ENCODE peak calls at places on chromosomes 11 and 22, in four cellular contexts. V is Peyer's patch, T is H1, P is IMR-90. R is an unnamed sample.

GRCh38 chr11:22338465-22338810 is 257 bp downstream of the SLC17A6 start:
- DNase-seq in V (no peak), T (no peak), P (no peak), R (no peak)

GRCh38 chr11:57288771-57289579 is 35.8 kb downstream of the TNKS1BP1 start:
- DNase-seq in T (no peak), P (peak), V (no peak), R (no peak)

GRCh38 chr11:87421422-87421821 is 383.7 kb downstream of the TMEM135 start:
- DNase-seq in T (peak), V (no peak), P (peak), R (peak)

GRCh38 chr22:31162015-31162765 is 2.2 kb downstream of the RNF185 start:
- DNase-seq in T (no peak), V (no peak), P (no peak), R (no peak)

GRCh38 chr22:38755155-38755910 is 465 bp downstream of the SUN2 start:
- DNase-seq in P (peak), V (peak), T (no peak), R (peak)

GRCh38 chr22:19970479-19971275 is 29.1 kb upstream of the TXNRD2 start:
- DNase-seq in P (peak), T (no peak), V (peak), R (peak)

GRCh38 chr11:132942611-132943324 is 589.5 kb downstream of the OPCML start:
- DNase-seq in T (no peak), V (no peak), P (no peak), R (no peak)

GRCh38 chr11:10725114-10725906 is 25.7 kb upstream of the CTR9 start:
- DNase-seq in V (no peak), T (no peak), P (peak), R (no peak)

GRCh38 chr11:9462806-9463537 is 2.2 kb downstream of the ZNF143 start:
- DNase-seq in T (no peak), P (no peak), V (no peak), R (no peak)

GRCh38 chr11:113904379-113905101 is at the start of gene HTR3B:
- DNase-seq in P (no peak), T (no peak), V (no peak), R (no peak)

GRCh38 chr22:18954941-18955571 is 19.0 kb upstream of the PRODH start:
- DNase-seq in T (no peak), V (no peak), P (no peak), R (no peak)

GRCh38 chr11:19922689-19923035 is 210.0 kb downstream of the NAV2 start:
- DNase-seq in T (no peak), V (no peak), P (peak), R (no peak)

GRCh38 chr22:37310815-37311595 is 28.7 kb downstream of the CYTH4 start:
- DNase-seq in P (no peak), V (no peak), T (no peak), R (no peak)

GRCh38 chr11:5380740-5381342 is 2.8 kb upstream of the OR51M1 start:
- DNase-seq in V (no peak), P (peak), T (peak), R (no peak)

GRCh38 chr11:22479986-22480740 is 142.0 kb downstream of the SLC17A6 start:
- DNase-seq in P (no peak), V (no peak), T (no peak), R (no peak)

GRCh38 chr22:49768077-49768476 is 59.6 kb downstream of the BRD1 start:
- DNase-seq in V (no peak), P (no peak), T (no peak), R (no peak)

GRCh38 chr11:1129666-1130160 is 28.0 kb upstream of the MUC5AC start:
- DNase-seq in P (no peak), V (peak), T (no peak), R (no peak)

GRCh38 chr22:36386900-36387663 is 685 bp downstream of the MYH9 start:
- DNase-seq in P (no peak), T (no peak), V (peak), R (peak)

GRCh38 chr22:41237707-41238569 is 2.8 kb downstream of the CHADL start:
- DNase-seq in V (peak), P (peak), T (no peak), R (no peak)

GRCh38 chr11:22192289-22192641 is 620 bp upstream of the ANO5 start:
- DNase-seq in V (no peak), P (no peak), T (peak), R (no peak)

GRCh38 chr22:35467788-35468187 is 67.8 kb downstream of the MCM5 start:
- DNase-seq in T (no peak), P (peak), V (no peak), R (peak)

GRCh38 chr11:9017773-9018172 is 14.0 kb upstream of the NRIP3 start:
- DNase-seq in V (no peak), P (peak), T (no peak), R (no peak)

GRCh38 chr11:64007629-64008282 is 21.5 kb downstream of the OTUB1 start:
- DNase-seq in V (no peak), P (no peak), T (no peak), R (peak)

GRCh38 chr11:19962795-19963163 is 197.5 kb downstream of the DBX1 start:
- DNase-seq in V (no peak), P (peak), T (no peak), R (no peak)

GRCh38 chr11:88569342-88569741 is 231.8 kb upstream of the CTSC start:
- DNase-seq in P (peak), V (no peak), T (no peak), R (no peak)

GRCh38 chr22:45478108-45478771 is 24.4 kb upstream of the FBLN1 start:
- DNase-seq in V (no peak), T (no peak), P (peak), R (no peak)

GRCh38 chr11:619625-620050 is 3.9 kb upstream of the IRF7 start:
- DNase-seq in P (no peak), T (no peak), V (no peak), R (no peak)

GRCh38 chr11:19368726-19369364 is 128.1 kb upstream of the E2F8 start:
- DNase-seq in P (no peak), V (no peak), T (no peak), R (no peak)

GRCh38 chr22:47107431-47107830 is 345.0 kb downstream of the TBC1D22A start:
- DNase-seq in P (peak), V (no peak), T (no peak), R (no peak)

GRCh38 chr11:64376071-64376470 is 17.1 kb downstream of the RPS6KA4 start:
- DNase-seq in P (no peak), V (no peak), T (no peak), R (no peak)

GRCh38 chr11:87967459-87967858 is 207.8 kb downstream of the RAB38 start:
- DNase-seq in T (peak), P (no peak), V (no peak), R (no peak)

GRCh38 chr11:110179064-110179463 is 85.9 kb downstream of the ZC3H12C start:
- DNase-seq in T (no peak), P (no peak), V (no peak), R (no peak)

GRCh38 chr22:30202531-30203006 is 44.0 kb downstream of the LIF start:
- DNase-seq in P (peak), T (no peak), V (no peak), R (no peak)

GRCh38 chr11:64157987-64158386 is 7.9 kb downstream of the MACROD1 start:
- DNase-seq in P (no peak), T (no peak), V (no peak), R (no peak)

GRCh38 chr22:40401532-40401931 is 31.1 kb downstream of the SGSM3 start:
- DNase-seq in T (no peak), V (no peak), P (no peak), R (no peak)

GRCh38 chr11:27642954-27643353 is 57.3 kb downstream of the BDNF start:
- DNase-seq in V (no peak), T (no peak), P (no peak), R (no peak)
- TF ChIP-seq CTCF in V (no peak), T (no peak), P (peak), R (no peak)

GRCh38 chr11:77411238-77411637 is 62.7 kb downstream of the PAK1 start:
- DNase-seq in P (peak), V (peak), T (no peak), R (peak)
- TF ChIP-seq POLR2A in P (no peak), V (no peak), T (no peak), R (no peak)

DNA sequence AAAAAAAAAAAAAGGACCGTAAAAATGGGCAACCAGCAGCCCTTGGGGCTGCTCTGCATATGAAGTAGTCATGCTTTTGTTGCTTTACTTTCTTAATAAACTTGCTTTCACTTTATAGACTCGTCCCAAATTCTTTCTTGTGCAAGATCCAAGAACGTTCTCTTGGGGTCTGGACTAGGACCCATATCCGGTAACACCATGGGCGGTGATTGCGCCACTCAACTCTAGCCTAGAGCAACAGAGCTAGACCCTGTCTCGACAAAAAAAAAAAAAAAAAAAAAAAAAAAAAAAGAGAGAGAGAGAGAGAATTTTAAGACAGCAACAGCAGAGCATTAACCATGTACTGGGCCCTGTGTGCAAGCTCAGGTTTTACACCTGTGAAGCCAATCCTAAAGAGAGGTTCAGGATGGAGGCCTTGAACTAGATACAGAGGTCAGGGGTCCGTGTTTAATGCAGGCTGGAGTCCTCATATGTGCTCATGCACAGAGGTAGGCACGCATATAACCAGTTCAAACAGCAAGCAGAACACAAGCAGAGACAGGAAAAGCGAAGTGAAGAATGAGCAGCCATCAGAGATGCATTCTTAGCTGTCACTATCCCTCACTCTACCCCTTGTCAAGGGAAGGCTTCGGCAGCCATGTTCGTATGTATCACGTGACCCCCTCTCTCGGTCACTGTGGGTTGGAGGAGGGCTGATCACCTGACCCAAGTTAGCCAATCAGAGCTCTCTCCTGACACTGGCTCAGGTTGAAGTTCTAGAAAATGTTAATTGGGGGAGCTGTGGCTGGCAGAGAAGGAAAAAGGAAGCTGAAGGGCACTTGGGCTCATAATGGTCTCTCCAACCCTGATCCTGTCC is 16.7 kb upstream of the SYT12 start:
- DNase-seq in P (no peak), T (no peak), V (no peak), R (no peak)
- H3K4me3 ChIP-seq in P (no peak), T (no peak), V (no peak), R (no peak)

DNA sequence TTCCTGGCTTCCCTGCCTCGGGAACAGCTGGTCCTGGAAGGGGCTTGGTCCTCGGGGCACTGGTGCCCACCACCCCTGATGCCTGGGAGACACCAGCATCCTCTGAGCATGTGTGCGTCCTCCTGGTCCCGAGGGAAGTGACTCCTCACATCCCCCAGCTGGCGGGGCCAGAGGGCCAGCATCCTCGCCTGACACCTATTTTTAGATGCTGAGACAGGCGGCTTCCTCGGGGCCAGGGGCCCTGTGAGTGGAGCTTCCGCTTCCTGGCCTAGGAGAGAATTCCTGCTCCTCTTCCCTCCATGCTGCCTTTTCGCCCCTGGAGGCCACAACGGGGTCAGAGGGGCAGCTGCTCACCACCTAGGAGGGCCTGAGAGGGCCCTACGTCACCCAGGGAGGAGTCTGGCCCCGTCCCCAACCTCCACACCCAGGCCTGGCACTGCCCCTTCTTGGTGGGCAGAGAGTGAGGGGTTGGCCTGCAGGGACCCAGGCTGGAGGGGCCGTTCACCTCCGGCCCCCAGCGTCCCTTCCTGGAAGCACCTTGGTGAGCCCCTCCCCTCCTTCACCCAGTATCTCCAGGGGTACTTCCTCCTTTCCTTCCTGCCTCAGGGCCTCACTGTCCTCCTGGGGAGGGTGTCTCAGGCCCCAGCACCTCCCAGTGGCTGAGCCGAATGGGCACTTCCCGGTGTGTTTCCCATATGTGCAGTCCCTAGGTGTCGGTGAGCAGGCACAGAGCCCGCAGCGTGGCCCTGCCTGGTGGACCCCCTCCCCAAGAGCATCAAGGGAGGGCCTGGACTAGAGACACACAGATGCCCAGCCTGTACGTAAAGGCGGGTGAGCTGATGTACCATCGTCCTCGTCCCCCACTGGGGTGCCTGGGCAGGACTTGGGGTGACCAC is 6.1 kb downstream of the CD81 start:
- DNase-seq in T (no peak), P (peak), V (peak), R (no peak)
- TF ChIP-seq CTCF in T (no peak), P (no peak), V (no peak), R (no peak)

GRCh38 chr11:69105431-69106123 is 50.2 kb upstream of the SMIM38 start:
- DNase-seq in V (no peak), P (no peak), T (no peak), R (no peak)

GRCh38 chr11:69107413-69107812 is 48.3 kb upstream of the SMIM38 start:
- DNase-seq in V (no peak), P (no peak), T (no peak), R (no peak)

GRCh38 chr11:69104856-69105395 is 50.8 kb upstream of the SMIM38 start:
- DNase-seq in T (no peak), V (no peak), P (no peak), R (no peak)

GRCh38 chr11:69108030-69108429 is 47.7 kb upstream of the SMIM38 start:
- DNase-seq in P (no peak), V (no peak), T (no peak), R (no peak)

DNA sequence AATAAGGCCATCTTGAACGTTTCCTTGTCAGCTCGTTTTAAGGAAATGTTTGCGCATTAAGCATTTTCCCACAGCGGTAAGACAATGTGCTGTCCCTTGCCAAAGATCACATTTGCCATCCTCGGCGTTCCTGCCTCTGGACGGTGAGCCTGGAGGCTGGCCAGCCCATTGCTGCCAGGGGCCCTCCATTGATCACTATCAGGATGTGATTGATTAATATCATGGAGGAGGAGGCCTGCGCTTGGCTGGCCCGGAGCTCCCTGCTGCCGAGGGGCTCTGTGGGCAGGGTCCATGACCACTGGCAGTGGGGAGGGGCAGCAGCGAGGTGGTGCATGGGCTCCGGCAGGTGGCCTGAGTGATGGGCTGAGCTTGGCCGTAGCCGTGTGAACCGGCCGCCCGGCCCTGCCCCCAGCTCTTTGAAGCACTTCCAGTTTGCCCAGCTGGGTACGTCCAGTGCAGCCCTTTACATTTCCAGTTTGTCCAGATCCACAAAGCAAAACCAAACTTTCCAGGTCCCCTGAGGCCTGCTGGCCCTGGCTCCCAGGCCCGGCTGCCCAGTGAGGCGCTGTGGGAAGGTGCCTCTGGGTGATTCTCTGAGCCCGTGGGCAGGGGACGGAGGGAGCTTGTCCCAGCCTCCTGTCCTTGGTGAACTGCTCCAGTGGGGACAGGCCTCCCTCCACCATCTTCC is 49.5 kb upstream of the SMIM38 start:
- DNase-seq in V (no peak), P (no peak), T (no peak), R (no peak)
- TF ChIP-seq POLR2A in V (no peak), P (no peak), T (no peak), R (no peak)

DNA sequence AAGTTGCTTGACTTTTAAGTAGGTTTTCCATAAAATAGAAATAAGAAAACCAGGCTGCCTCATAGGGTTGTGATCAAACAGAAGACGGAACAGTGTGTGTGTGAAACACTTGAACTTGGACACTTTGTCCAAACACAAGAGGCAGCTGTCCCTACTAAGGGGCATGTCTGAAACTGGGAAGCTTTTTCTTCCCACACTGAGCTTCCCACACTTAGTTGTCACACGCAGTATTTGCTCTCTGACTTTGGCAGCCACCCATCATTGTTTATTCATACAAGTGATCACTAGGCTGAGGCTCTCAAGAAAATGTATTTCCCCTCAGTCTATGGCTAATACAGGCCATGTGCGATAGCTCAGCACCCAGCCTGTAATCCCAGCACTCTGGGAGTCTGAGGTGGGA is 1.2 kb upstream of the C11orf91 start:
- DNase-seq in V (no peak), T (no peak), P (peak), R (no peak)
- H3K4me3 ChIP-seq in V (no peak), T (no peak), P (no peak), R (no peak)

GRCh38 chr11:102518296-102519094 is 12.1 kb downstream of the MMP7 start:
- DNase-seq in V (no peak), P (no peak), T (no peak), R (no peak)
- TF ChIP-seq CTCF in V (no peak), P (peak), T (peak), R (no peak)

DNA sequence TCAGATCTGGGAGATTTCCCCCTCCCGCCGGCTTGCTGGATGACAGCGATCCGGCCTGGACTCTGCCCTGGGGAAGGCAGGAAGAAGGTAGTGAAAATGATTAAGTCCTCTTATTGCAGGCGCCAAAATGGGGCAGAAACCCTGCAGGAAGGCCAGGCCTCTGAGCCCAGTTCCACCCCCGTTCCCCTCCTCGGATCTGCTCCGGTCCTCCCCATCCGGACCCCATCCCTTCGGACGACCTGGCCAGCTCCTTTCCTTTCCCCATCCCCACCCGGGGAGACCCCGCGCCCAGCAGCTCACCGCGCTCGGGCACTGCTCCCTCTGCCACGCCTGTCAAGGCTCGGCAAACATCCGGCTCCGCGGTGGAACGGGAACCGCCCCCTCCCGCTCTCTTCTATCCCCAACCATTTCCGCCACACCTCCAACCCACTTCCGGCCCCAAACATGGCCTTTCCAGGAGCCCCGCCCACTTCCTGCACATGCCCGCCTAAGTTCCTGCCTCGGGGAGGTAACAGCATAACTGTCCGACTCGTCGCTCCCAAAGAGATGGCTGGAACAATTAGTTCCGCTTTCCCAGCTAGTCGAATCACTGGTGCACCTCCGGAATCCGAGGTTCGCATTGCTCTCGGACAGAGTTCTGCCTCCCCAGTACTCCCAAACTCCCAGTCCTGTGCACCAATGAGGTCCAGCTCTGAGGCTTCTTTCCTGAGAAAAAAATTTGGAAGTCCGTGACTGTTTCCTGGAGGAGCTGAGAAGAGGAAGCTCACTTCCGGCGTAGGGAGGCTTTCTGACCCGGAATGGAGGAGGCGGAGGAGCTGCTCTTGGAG is at the start of the genes ARHGAP1 and ZNF408:
- DNase-seq in P (peak), V (peak), T (peak), R (peak)
- TF ChIP-seq POLR2A in P (peak), V (peak), T (no peak), R (no peak)

R was measured in lower leg skin.